ENCODE peak calls at places on chromosomes 11 and 22, in six cellular contexts. Y is psoas muscle, D is A549, J is prostate gland, H is upper lobe of right lung, P is left ventricle myocardium inferior. L is an unnamed sample.

GRCh38 chr11:70067036-70067435 is 11.1 kb upstream of the ANO1 start:
- DNase-seq in Y (no peak), D (no peak), J (no peak), H (no peak), P (no peak), L (no peak)

GRCh38 chr11:67484847-67485311 is 2.1 kb downstream of the AIP start:
- DNase-seq in Y (no peak), D (no peak), J (no peak), H (no peak), P (no peak), L (no peak)

GRCh38 chr22:49929553-49929979 is 11.1 kb downstream of the CRELD2 start:
- DNase-seq in Y (peak; percentile 69), D (no peak), J (no peak), H (peak; percentile 86), P (peak; percentile 60), L (peak; percentile 78)

GRCh38 chr11:125036933-125037332 is 26.2 kb upstream of the SLC37A2 start:
- DNase-seq in Y (no peak), D (no peak), J (no peak), H (no peak), P (no peak), L (no peak)

GRCh38 chr11:13110929-13111812 is 102.1 kb downstream of the RASSF10 start:
- DNase-seq in Y (no peak), D (peak; percentile 51), J (no peak), H (no peak), P (peak; percentile 15), L (no peak)

GRCh38 chr22:39431216-39431801 is 25.5 kb upstream of the MGAT3 start:
- DNase-seq in Y (no peak), D (no peak), J (no peak), H (no peak), P (no peak), L (no peak)

GRCh38 chr11:128477811-128478210 is 109.5 kb downstream of the ETS1 start:
- DNase-seq in Y (no peak), D (no peak), J (no peak), H (no peak), P (no peak), L (no peak)

GRCh38 chr11:91067666-91068065 is 844.8 kb upstream of the CHORDC1 start:
- DNase-seq in Y (no peak), D (no peak), J (no peak), H (no peak), P (no peak), L (no peak)

GRCh38 chr22:17132112-17132511 is 11.0 kb upstream of the TMEM121B start:
- DNase-seq in Y (no peak), D (no peak), J (no peak), H (no peak), P (peak; percentile 37), L (no peak)

GRCh38 chr11:121426476-121427454 is 25.3 kb upstream of the SORL1 start:
- DNase-seq in Y (peak; percentile 43), D (peak; percentile 13), J (no peak), H (peak; percentile 77), P (peak; percentile 57), L (peak; percentile 51)

GRCh38 chr22:23529166-23530103 is 50.7 kb downstream of the IGLL1 start:
- DNase-seq in Y (no peak), D (no peak), J (no peak), H (peak; percentile 30), P (no peak), L (peak; percentile 32)

GRCh38 chr22:42889290-42889689 is 32.2 kb upstream of the ARFGAP3 start:
- DNase-seq in Y (no peak), D (no peak), J (no peak), H (no peak), P (no peak), L (no peak)

GRCh38 chr11:120912504-120912903 is 111.4 kb upstream of the TBCEL start:
- DNase-seq in Y (no peak), D (peak; percentile 12), J (no peak), H (no peak), P (no peak), L (no peak)

GRCh38 chr11:110891411-110891810 is 179.2 kb upstream of the ARHGAP20 start:
- DNase-seq in Y (no peak), D (no peak), J (no peak), H (no peak), P (no peak), L (no peak)

GRCh38 chr11:6618117-6619020 is 853 bp downstream of the TPP1 start:
- DNase-seq in Y (no peak), D (no peak), J (peak; percentile 24), H (peak; percentile 65), P (no peak), L (peak; percentile 82)

GRCh38 chr22:32565002-32565339 is 90.4 kb downstream of the FBXO7 start:
- DNase-seq in Y (no peak), D (no peak), J (no peak), H (no peak), P (no peak), L (no peak)

GRCh38 chr22:48824673-48825651 is 1002.7 kb downstream of the BRD1 start:
- DNase-seq in Y (no peak), D (no peak), J (no peak), H (peak; percentile 48), P (no peak), L (no peak)

GRCh38 chr22:49951986-49952896 is 8.3 kb upstream of the PIM3 start:
- DNase-seq in Y (no peak), D (no peak), J (no peak), H (no peak), P (no peak), L (no peak)

GRCh38 chr11:62853279-62853965 is 14.0 kb upstream of the WDR74 start:
- DNase-seq in Y (no peak), D (no peak), J (no peak), H (no peak), P (no peak), L (no peak)

GRCh38 chr11:59173080-59173963 is 1.4 kb downstream of the DTX4 start:
- DNase-seq in Y (no peak), D (no peak), J (no peak), H (peak; percentile 78), P (no peak), L (peak; percentile 57)

GRCh38 chr22:45475876-45476514 is 26.7 kb upstream of the FBLN1 start:
- DNase-seq in Y (no peak), D (no peak), J (no peak), H (peak; percentile 60), P (no peak), L (no peak)

GRCh38 chr22:27801616-27802388 is at the start of gene MN1:
- DNase-seq in Y (peak; percentile 66), D (peak; percentile 65), J (no peak), H (peak; percentile 72), P (peak; percentile 69), L (peak; percentile 54)

GRCh38 chr11:126358763-126359160 is 3.3 kb downstream of the ST3GAL4 start:
- DNase-seq in Y (no peak), D (no peak), J (no peak), H (peak; percentile 47), P (peak; percentile 12), L (no peak)

GRCh38 chr11:126357969-126358762 is 2.7 kb downstream of the ST3GAL4 start:
- DNase-seq in Y (no peak), D (no peak), J (no peak), H (peak; percentile 52), P (peak; percentile 16), L (peak; percentile 81)

GRCh38 chr11:126361400-126361799 is 5.9 kb downstream of the ST3GAL4 start:
- DNase-seq in Y (no peak), D (no peak), J (no peak), H (peak; percentile 50), P (peak; percentile 13), L (peak; percentile 37)

GRCh38 chr11:126360049-126360446 is 4.6 kb downstream of the ST3GAL4 start:
- DNase-seq in Y (no peak), D (no peak), J (no peak), H (no peak), P (no peak), L (no peak)

DNA sequence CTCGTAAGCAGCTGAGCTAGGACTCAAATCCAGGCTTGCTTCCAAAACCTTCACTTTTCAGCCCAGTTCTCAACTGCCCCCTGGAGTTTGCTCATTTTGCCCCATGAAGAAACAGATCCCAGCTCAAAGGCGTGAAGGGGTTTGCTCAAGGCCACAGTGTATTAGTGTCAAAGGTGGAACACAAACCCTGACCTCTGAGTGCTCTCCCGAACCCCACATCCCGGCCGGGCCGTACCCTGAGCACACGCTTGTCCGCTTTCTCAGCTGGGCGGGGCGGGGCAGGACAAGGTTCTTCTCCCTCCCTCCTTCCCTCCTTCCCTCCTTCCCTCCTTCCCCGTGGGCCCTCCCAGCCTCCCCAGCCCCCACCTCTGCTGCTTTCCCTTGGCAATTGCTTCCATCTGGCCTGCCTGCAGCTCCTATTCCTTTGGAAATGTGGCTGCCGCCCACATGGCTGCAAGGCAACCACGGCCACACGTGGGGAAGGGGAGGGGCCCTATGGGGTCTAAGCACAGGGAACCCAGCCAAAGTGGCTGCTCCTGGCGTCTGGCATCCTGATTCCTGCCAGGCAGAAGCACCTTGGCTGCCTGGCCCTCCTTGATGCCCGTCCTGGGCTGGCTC is 4.1 kb downstream of the ST3GAL4 start:
- DNase-seq in Y (peak; percentile 79), D (no peak), J (peak; percentile 16), H (peak; percentile 76), P (peak; percentile 82), L (peak; percentile 95)
- H3K4me1 ChIP-seq in Y (peaks cover 28% of the 10 kb centered on the region), D (peaks cover 18% of the 10 kb centered on the region), J (no peaks in the 10 kb centered on the region), H (peaks cover 26% of the 10 kb centered on the region), P (peaks cover 93% of the 10 kb centered on the region), L (peaks cover 40% of the 10 kb centered on the region)

GRCh38 chr11:47412152-47412746 is 3.9 kb downstream of the SLC39A13 start:
- DNase-seq in Y (peak; percentile 63), D (peak; percentile 75), J (no peak), H (peak; percentile 81), P (peak; percentile 42), L (peak; percentile 41)
- H3K27ac ChIP-seq in Y (no peak overlapping the region), D (no peak overlapping the region), J (no peak overlapping the region), H (peak overlapping the region; percentile 17), P (peak overlapping the region; percentile 15), L (no peak overlapping the region)

GRCh38 chr11:130882138-130882551 is 34.1 kb downstream of the SNX19 start:
- DNase-seq in Y (no peak), D (no peak), J (no peak), H (no peak), P (peak; percentile 47), L (no peak)
- H3K4me1 ChIP-seq in Y (peaks cover 26% of the 10 kb centered on the region), D (no peaks in the 10 kb centered on the region), J (no peaks in the 10 kb centered on the region), H (peaks cover 3% of the 10 kb centered on the region), P (peaks cover 56% of the 10 kb centered on the region), L (no peaks in the 10 kb centered on the region)

GRCh38 chr11:47188262-47188661 is 2.0 kb upstream of the PACSIN3 start:
- DNase-seq in Y (no peak), D (no peak), J (no peak), H (no peak), P (no peak), L (no peak)

GRCh38 chr11:47189100-47189834 is 3.0 kb upstream of the PACSIN3 start:
- DNase-seq in Y (no peak), D (peak; percentile 62), J (peak; percentile 36), H (no peak), P (no peak), L (no peak)

GRCh38 chr11:47186937-47187681 is 875 bp upstream of the PACSIN3 start:
- DNase-seq in Y (peak; percentile 69), D (no peak), J (no peak), H (peak; percentile 75), P (peak; percentile 78), L (peak; percentile 64)

GRCh38 chr11:47186076-47186936 is at the start of gene PACSIN3:
- DNase-seq in Y (peak; percentile 74), D (peak; percentile 72), J (no peak), H (peak; percentile 83), P (peak; percentile 69), L (peak; percentile 75)

DNA sequence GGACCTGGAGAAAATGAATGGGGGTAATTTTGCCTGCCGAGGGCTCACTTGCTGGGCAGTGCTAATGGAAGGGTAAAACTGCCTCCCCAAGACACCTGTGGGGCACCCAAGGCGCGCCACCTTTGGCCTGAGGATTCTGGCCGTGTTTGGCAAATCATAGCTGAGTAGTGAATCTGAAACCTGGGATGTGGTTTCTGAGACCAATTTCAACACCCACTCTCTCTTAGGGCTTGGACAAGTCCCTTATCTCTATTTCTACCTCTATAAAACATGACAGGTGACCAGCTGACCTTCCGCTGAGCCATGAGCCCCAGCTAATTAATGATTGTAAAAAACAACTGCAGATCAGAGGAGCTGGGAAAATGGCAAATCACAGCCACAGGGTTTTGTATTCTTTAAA is 1.5 kb upstream of the PACSIN3 start:
- DNase-seq in Y (no peak), D (no peak), J (no peak), H (no peak), P (no peak), L (no peak)
- H3K27ac ChIP-seq in Y (peak overlapping the region; percentile 95), D (peak overlapping the region; percentile 84), J (peak overlapping the region; percentile 94), H (peak overlapping the region; percentile 78), P (peak overlapping the region; percentile 98), L (no peak overlapping the region)